ENCODE peak calls at places on chromosomes 13 and 19, in five cellular contexts. O is right atrium auricular region, E is thoracic aorta, Y is right cardiac atrium, T is BE2C. Z is an unnamed sample. For H3K9me3, the result is how much of the 10 kb centered on the place peaks cover.

GRCh38 chr13:76882431-76882830 is 3.8 kb downstream of the KCTD12 start:
- DNase-seq in T (no peak), E (no peak), Y (no peak), O (no peak), Z (no peak)

GRCh38 chr13:109211616-109212015 is 574.8 kb downstream of the IRS2 start:
- DNase-seq in E (no peak), O (no peak), Y (no peak), T (peak), Z (peak)

GRCh38 chr19:17784201-17785008 is 10.5 kb upstream of the B3GNT3 start:
- DNase-seq in E (no peak), Y (peak), O (peak), T (peak), Z (peak)

GRCh38 chr13:51396352-51396751 is 56.5 kb downstream of the INTS6 start:
- DNase-seq in O (no peak), Y (no peak), T (no peak), E (no peak), Z (no peak)

GRCh38 chr19:3132971-3133792 is 2.7 kb upstream of the GNA15 start:
- DNase-seq in Y (peak), O (peak), T (no peak), E (no peak), Z (peak)

GRCh38 chr13:48782429-48782840 is 128.7 kb downstream of the CYSLTR2 start:
- DNase-seq in E (no peak), T (no peak), O (no peak), Y (no peak), Z (no peak)

GRCh38 chr13:51113186-51113881 is 2.3 kb upstream of the C13orf42 start:
- DNase-seq in T (no peak), O (no peak), E (no peak), Y (no peak), Z (no peak)

GRCh38 chr19:43300206-43300605 is 30.9 kb upstream of the PSG9 start:
- DNase-seq in T (no peak), Y (no peak), E (no peak), O (no peak), Z (no peak)

GRCh38 chr19:2115324-2115723 is 18.6 kb downstream of the IZUMO4 start:
- DNase-seq in O (no peak), Y (no peak), T (no peak), E (no peak), Z (no peak)

GRCh38 chr19:45528149-45528743 is 21.0 kb downstream of the VASP start:
- DNase-seq in T (no peak), Y (no peak), E (no peak), O (no peak), Z (no peak)

GRCh38 chr13:36712785-36713184 is 39.0 kb downstream of the SERTM1 start:
- DNase-seq in Y (no peak), T (peak), O (no peak), E (no peak), Z (peak)

DNA sequence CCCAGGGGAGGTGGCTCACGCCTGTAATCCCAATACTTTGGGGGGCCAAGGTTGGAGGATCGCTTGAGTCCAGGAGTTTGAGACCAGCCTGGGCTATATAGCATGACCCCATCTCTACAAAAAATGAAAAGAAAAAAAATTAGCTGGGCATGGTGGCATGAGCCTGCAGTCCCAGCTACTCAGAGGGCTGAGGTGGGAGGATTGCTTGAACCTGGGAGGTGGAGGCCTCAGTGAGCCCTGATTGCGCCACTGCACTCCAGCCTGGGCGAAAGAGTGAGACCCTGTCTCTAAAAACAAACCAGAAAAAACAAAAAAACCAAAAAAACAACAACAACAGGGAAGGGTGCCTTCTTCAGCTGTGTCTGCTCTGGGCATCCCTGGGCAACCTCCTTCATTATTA is 499 bp upstream of the MYO1F start:
- DNase-seq in Y (no peak), T (no peak), O (no peak), E (no peak), Z (no peak)
- H3K4me3 ChIP-seq in Y (no peak), T (no peak), O (no peak), E (peak), Z (no peak)

GRCh38 chr13:99321709-99322108 is 14.5 kb upstream of the GPR183 start:
- DNase-seq in T (no peak), E (no peak), Y (no peak), O (no peak), Z (no peak)
- H3K9me3 ChIP-seq in T (under half), E (under half), Y (under half), O (under half), Z (under half)

DNA sequence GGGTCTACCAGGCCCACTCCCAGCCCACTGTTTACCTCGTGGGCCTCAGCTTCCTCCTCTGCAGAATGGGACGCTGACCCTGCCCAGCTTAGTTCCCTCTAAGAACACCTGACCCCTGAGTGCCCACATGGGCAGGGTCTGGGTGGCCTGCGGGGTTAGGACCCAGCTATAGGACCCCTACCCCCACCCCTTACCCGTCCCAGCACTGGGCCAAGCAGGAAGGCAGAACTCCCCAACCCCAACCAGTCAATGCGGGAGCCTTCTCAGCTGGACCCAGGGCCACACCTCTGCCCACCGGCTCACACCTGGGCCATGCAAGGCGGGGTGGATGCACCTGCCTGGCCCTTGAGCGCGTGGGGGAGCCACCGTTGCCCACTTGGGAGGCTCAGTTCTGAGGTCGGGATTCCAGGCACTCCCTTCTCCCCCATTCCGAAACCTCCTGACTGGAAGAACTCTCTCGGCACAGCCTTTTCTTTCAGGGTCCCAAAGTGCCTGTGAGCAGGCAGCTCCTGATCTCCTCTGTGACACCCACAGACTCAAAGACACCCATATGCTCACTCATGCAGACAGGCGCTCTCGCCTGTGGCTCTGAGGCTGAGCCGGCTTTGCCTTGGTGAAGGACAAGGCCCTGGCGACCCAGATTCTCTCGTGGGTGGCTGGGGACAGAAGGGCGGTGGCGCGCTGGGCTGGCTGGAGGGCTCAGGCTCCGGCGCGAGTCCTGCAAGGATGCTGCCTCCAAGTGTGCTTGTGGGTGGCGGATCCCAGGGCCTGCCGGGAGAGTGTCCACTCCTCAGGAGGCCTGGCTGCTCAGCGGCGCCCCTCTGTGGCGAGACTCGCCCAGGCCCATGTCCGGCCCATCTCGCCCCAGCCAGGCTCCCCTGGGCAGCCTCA is 27.9 kb upstream of the PARP4 start:
- DNase-seq in O (no peak), Y (peak), E (no peak), T (no peak), Z (no peak)
- H3K4me3 ChIP-seq in O (no peak), Y (no peak), E (no peak), T (no peak), Z (no peak)

GRCh38 chr19:9289231-9289884 is 20.3 kb downstream of the ZNF699 start:
- DNase-seq in T (no peak), Y (no peak), E (no peak), O (no peak), Z (no peak)
- H3K9me3 ChIP-seq in T (under half), Y (under half), E (half or more), O (half or more), Z (under half)

DNA sequence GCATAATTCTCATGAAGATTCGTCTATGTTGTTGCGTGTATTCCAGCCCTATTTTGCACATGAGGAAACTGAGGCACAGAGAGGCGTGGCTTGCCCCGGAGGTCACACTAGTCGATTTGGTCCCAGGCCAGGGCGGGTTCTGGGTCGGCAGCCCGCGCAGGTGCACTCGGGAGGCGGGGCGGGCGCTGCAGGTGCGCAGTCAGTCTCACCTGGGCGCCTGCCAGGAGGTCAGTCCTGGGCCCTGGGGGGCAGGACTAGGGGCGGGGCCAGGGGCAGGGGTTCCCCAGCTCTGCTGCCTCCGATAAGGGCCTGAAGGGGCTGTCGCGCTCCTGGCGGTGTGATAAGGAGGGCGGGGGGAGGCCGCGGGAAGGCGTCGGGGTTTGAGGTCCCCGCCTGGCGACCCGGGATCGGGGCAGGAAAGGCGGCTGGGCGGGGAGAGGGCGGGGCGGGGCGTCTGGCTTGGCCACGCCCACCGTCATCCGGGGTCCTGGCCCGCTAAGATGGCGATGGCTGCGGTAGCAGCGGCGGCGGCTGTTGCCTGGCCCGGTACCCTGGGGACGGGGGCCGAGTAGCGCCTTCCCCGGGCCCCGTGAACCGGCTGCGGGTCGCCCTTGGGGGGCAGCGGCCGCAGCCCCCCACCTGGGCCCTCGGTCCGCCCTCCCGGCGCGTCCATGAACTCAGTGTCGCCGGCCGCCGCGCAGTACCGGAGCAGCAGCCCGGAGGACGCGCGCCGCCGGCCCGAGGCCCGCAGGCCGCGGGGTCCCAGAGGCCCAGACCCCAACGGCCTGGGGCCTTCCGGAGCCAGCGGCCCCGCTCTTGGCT is at the start of gene ATG4D:
- DNase-seq in Y (peak), O (no peak), E (no peak), T (peak), Z (peak)
- H3K4me3 ChIP-seq in Y (peak), O (peak), E (peak), T (peak), Z (peak)

DNA sequence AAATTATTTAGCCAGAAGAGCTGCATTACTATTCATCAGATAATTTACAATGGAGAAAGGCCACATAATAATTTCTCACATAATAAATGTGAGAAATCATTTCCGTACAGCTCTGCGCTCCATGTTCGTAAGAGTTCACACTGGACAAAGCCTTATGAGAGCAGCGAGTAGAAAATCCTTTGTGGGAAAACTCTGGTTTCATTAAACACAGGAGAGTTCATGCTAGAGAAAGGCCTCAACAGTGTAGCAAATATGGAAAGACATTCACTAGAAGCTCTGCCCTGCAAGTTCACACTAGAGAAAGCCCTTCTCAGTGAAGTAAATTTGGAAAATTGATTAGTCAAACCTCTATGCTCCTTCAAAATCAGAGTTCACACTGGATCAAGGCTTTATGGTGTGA is 8.4 kb downstream of the ZNF776 start:
- DNase-seq in O (no peak), T (no peak), E (no peak), Y (no peak), Z (no peak)
- H3K9me3 ChIP-seq in O (half or more), T (under half), E (half or more), Y (under half), Z (under half)

GRCh38 chr13:62092949-62093348 is 677.3 kb upstream of the PCDH20 start:
- DNase-seq in O (no peak), Y (no peak), T (no peak), E (no peak), Z (no peak)

GRCh38 chr13:62096652-62097051 is 681.0 kb upstream of the PCDH20 start:
- DNase-seq in Y (no peak), T (no peak), E (no peak), O (no peak), Z (no peak)

GRCh38 chr13:62092536-62092935 is 676.9 kb upstream of the PCDH20 start:
- DNase-seq in T (no peak), E (no peak), O (no peak), Y (no peak), Z (no peak)

GRCh38 chr13:62093984-62094383 is 678.3 kb upstream of the PCDH20 start:
- DNase-seq in T (no peak), O (no peak), E (no peak), Y (no peak), Z (no peak)

GRCh38 chr13:62094937-62095336 is 679.3 kb upstream of the PCDH20 start:
- DNase-seq in O (no peak), Y (no peak), T (no peak), E (no peak), Z (no peak)
- H3K4me3 ChIP-seq in O (no peak), Y (no peak), T (no peak), E (no peak), Z (no peak)